ENCODE peak calls at places on chromosome 7, in ten cellular contexts. H, Z, J, A, P, E, R, U, L and C are unnamed samples.

GRCh38 chr7:38675500-38676106 is 44.4 kb upstream of the AMPH start:
- DNase-seq in R (no peak), P (no peak), L (no peak), Z (no peak), A (no peak), U (no peak), J (no peak), H (no peak), E (peak), C (peak)

GRCh38 chr7:36670585-36671431 is 53.5 kb downstream of the AOAH start:
- DNase-seq in H (no peak), A (peak), U (peak), L (peak), Z (peak), E (peak), J (peak), P (peak), R (peak), C (no peak)

GRCh38 chr7:113945018-113945938 is 26.5 kb upstream of the PPP1R3A start:
- DNase-seq in L (no peak), A (no peak), P (no peak), Z (no peak), E (no peak), R (no peak), J (no peak), H (no peak), U (no peak), C (no peak)

GRCh38 chr7:110909102-110909501 is 181.8 kb upstream of the LRRN3 start:
- DNase-seq in J (no peak), U (no peak), E (no peak), Z (no peak), A (no peak), H (no peak), P (peak), L (peak), R (peak), C (no peak)

GRCh38 chr7:98282727-98283126 is 1.2 kb downstream of the BRI3 start:
- DNase-seq in H (no peak), L (no peak), P (peak), Z (no peak), J (no peak), R (no peak), A (no peak), E (no peak), U (no peak), C (no peak)

GRCh38 chr7:73901823-73902597 is 41.1 kb downstream of the TMEM270 start:
- DNase-seq in P (no peak), R (no peak), H (peak), E (peak), J (no peak), L (no peak), U (no peak), Z (no peak), A (no peak), C (no peak)

GRCh38 chr7:97179454-97180104 is 62.1 kb downstream of the SDHAF3 start:
- DNase-seq in H (no peak), J (no peak), Z (peak), A (peak), E (peak), L (peak), R (peak), U (peak), P (peak), C (no peak)

GRCh38 chr7:1664711-1665591 is 5.1 kb upstream of the ELFN1 start:
- DNase-seq in H (peak), P (peak), J (peak), E (peak), U (no peak), R (peak), Z (peak), A (peak), L (peak), C (no peak)

GRCh38 chr7:140176271-140176701 is 497 bp downstream of the KDM7A start:
- DNase-seq in A (no peak), P (no peak), E (peak), R (no peak), L (no peak), Z (no peak), J (no peak), U (no peak), H (no peak), C (no peak)

GRCh38 chr7:126658684-126659083 is 594.1 kb downstream of the GRM8 start:
- DNase-seq in J (no peak), A (no peak), H (no peak), P (no peak), Z (no peak), L (no peak), R (no peak), E (peak), U (no peak), C (no peak)

GRCh38 chr7:3575753-3576531 is 274.9 kb downstream of the SDK1 start:
- DNase-seq in Z (no peak), H (no peak), A (peak), P (no peak), J (no peak), R (no peak), E (no peak), U (no peak), L (peak), C (no peak)

GRCh38 chr7:111729483-111729882 is 167.2 kb upstream of the IMMP2L start:
- DNase-seq in Z (no peak), U (no peak), H (no peak), P (no peak), L (no peak), R (no peak), A (no peak), E (peak), J (no peak), C (no peak)

GRCh38 chr7:16728811-16729210 is 24.7 kb upstream of the TSPAN13 start:
- DNase-seq in U (no peak), R (no peak), E (no peak), A (no peak), Z (no peak), H (no peak), L (no peak), P (no peak), J (no peak), C (no peak)

GRCh38 chr7:81491573-81491972 is 278.3 kb downstream of the HGF start:
- DNase-seq in E (no peak), P (no peak), A (no peak), Z (no peak), R (no peak), U (no peak), H (no peak), J (no peak), L (no peak), C (no peak)

GRCh38 chr7:50068850-50069551 is 24.0 kb downstream of the ZPBP start:
- DNase-seq in P (no peak), L (no peak), J (no peak), A (peak), Z (no peak), E (peak), U (peak), H (no peak), R (peak), C (no peak)

GRCh38 chr7:151721694-151722093 is 155.2 kb downstream of the PRKAG2 start:
- DNase-seq in R (no peak), Z (no peak), H (no peak), J (no peak), A (no peak), L (no peak), U (no peak), P (no peak), E (no peak), C (no peak)

GRCh38 chr7:99409814-99410213 is 1.0 kb downstream of the BUD31 start:
- DNase-seq in J (no peak), L (no peak), U (no peak), R (no peak), H (no peak), A (no peak), E (no peak), Z (peak), P (no peak), C (no peak)
- H3K27ac ChIP-seq in J (peak), L (peak), U (peak), R (peak), H (peak), A (peak), E (peak), Z (peak), P (peak), C (peak)

DNA sequence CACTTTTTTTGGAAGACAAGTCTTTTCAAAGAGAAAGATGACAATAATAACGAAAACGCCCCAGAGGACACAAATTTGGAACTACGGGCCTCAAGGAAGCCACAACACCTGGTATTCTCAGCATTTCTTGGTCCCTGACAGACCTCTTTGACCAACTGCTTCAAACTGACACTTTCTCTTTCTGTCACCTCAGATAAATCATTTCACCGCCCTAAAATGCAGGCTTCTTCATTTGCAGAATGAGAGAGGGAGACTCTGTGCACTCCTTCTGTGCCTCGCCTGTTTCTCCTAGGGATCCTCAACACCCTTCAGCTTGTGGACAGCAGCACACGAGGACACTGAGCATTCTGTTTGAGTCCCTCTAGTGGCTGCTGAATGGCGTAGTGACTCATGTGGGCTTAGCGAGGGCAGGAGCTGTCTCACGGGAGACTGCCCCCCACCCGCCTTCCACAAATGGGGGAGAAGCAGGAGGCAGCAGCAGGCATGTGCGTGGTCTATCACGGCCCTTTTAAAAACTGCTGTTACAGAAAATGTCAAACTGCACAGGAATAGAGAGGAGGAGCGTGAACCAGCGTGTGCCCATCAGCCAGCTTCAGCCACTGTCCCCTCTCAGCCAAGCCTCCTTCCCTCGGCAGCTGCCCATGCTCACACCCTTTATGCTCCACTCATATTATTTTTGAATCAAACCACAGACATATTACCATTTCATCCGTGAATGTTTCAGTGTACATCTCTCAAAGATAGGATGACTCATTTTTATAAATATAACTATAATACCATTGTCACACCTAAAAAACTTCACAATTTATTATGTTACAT is 41.4 kb downstream of the GSDME start:
- DNase-seq in A (no peak), U (peak), R (no peak), Z (peak), H (no peak), P (peak), J (peak), L (peak), E (peak), C (peak)
- TF ChIP-seq POLR2AphosphoS5 in A (no peak), U (no peak), R (no peak), Z (no peak), H (no peak), P (no peak), J (no peak), L (no peak), E (no peak), C (no peak)

DNA sequence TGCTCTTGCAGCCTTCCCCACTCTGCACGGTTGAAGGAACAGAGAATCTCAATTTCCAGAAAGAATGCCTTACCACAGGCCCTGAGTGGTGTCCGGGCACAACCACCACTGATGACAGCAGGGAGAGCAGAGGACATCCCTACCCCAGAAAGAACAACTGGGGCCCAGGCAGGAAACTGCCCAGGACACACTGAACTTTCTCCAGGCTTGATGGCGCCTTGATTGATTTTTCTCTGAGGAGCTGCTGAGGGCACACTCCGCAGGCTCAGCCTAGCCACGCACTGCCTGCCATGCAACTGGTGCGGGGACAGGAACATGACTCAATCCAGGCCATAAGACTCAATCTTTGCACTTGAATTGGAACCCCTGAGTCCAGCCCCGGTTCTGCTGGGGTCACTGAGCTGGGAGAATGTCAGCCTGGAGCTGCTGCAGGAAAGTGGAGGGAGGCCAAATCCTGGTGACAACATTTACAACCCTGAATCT is 5.9 kb downstream of the AKR1B1 start:
- DNase-seq in L (no peak), A (no peak), R (no peak), P (no peak), U (no peak), J (no peak), H (no peak), E (no peak), Z (no peak), C (no peak)
- H3K27ac ChIP-seq in L (no peak), A (peak), R (no peak), P (no peak), U (no peak), J (no peak), H (peak), E (no peak), Z (no peak), C (peak)

GRCh38 chr7:135183478-135183877 is 13.0 kb upstream of the CYREN start:
- DNase-seq in Z (no peak), R (no peak), P (no peak), U (no peak), J (no peak), A (no peak), L (no peak), H (no peak), E (no peak), C (no peak)
- TF ChIP-seq POLR2AphosphoS5 in Z (no peak), R (no peak), P (no peak), U (no peak), J (no peak), A (no peak), L (no peak), H (no peak), E (no peak), C (no peak)

GRCh38 chr7:5397657-5398237 is 25.9 kb downstream of the TNRC18 start:
- DNase-seq in A (no peak), Z (peak), R (peak), P (no peak), L (no peak), J (no peak), E (no peak), U (no peak), H (no peak), C (no peak)
- H3K27ac ChIP-seq in A (peak), Z (peak), R (peak), P (no peak), L (no peak), J (no peak), E (no peak), U (peak), H (peak), C (peak)

GRCh38 chr7:105808209-105808608 is 68.2 kb downstream of the ATXN7L1 start:
- DNase-seq in R (no peak), J (no peak), U (no peak), A (no peak), Z (no peak), H (no peak), E (no peak), P (no peak), L (no peak), C (no peak)

GRCh38 chr7:105808703-105809590 is 67.5 kb downstream of the ATXN7L1 start:
- DNase-seq in U (no peak), H (no peak), Z (peak), J (no peak), R (no peak), L (no peak), E (no peak), P (peak), A (peak), C (no peak)

GRCh38 chr7:105807363-105807762 is 69.0 kb downstream of the ATXN7L1 start:
- DNase-seq in P (no peak), E (no peak), J (no peak), U (no peak), A (no peak), Z (no peak), L (no peak), R (no peak), H (no peak), C (no peak)

GRCh38 chr7:105805619-105806018 is 70.8 kb downstream of the ATXN7L1 start:
- DNase-seq in E (peak), R (no peak), J (peak), L (no peak), Z (no peak), A (no peak), H (no peak), U (no peak), P (no peak), C (no peak)

DNA sequence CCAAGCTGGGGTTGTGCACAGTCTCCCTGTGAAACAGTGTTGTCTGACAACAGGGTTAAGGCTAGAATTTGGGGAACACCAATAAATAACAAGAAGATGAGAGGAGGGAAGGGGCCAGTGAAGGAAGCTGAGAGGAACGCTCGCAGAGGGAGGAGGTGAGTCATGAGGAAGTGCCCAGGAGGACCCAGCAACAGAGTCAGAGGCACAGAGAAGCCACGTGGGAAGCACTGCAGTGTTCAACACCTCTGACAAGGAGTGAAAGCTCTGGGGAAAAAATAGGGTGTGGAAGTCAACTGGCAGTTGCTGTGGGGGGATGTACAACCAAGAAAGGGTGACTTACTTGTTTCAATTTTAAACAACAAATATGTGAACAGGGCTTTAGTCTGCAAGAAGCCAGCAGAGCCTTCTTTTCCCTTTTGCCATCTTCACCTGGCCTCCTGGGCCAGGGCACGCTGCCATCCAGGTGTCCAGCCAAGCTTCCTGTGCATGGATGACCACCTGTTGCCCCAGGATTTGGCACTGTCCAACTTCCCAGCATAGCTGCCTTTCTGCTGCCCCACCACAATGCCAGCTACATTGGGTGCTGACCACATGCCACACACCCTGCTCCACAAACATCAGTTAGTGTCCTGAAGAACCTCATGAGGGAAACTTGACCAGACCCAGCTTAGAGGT is 69.7 kb downstream of the ATXN7L1 start:
- DNase-seq in P (peak), E (peak), H (no peak), R (no peak), Z (peak), J (no peak), U (no peak), L (no peak), A (peak), C (no peak)
- TF ChIP-seq POLR2AphosphoS5 in P (no peak), E (no peak), H (no peak), R (no peak), Z (no peak), J (no peak), U (no peak), L (no peak), A (no peak), C (no peak)

DNA sequence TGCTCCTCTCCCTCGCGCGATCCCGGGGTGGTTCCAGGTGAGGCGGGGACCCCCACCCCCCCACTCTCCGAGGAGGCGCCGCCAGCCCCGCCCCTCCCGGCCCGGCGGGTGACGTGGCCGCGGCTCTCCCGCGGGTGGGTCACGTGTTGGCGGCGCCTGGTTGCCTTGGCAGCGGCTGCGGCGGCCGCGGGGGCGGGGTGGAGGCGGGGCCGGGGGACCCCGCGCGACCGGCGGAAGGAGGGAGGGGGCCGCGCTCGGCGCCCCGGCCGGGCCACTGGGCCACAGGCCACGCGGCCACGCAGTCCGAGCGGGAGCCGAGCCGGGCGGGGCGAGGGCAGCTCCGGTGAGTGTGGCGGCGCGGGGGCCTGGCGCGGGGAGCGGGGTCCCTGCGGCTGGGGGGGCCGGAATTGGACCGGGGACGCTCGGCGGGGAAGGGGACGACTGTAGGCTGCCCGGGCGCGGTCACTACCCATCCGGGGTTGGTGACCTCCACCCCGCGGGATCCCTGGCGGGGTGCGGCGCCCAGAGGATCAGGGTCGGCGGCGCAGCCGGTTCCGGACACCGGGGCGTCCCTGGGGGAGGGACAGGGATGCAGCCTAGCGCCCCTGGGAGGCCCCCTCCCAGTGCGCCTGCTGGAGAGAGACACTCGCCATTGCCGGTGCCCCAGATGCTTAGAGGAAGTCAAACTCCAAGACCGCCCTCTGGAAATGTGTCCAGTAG is at the start of gene ORAI2:
- DNase-seq in R (peak), A (peak), E (peak), Z (peak), H (peak), J (peak), L (no peak), U (no peak), P (peak), C (no peak)
- H3K27ac ChIP-seq in R (peak), A (peak), E (no peak), Z (peak), H (peak), J (no peak), L (no peak), U (peak), P (peak), C (peak)

GRCh38 chr7:143429770-143430698 is 13.2 kb upstream of the TAS2R60 start:
- DNase-seq in E (no peak), Z (no peak), J (no peak), U (no peak), A (no peak), R (no peak), P (peak), H (no peak), L (no peak), C (no peak)

GRCh38 chr7:143422033-143422432 is 13.4 kb upstream of the EPHA1 start:
- DNase-seq in H (no peak), E (no peak), A (no peak), L (no peak), R (no peak), Z (no peak), U (no peak), P (no peak), J (no peak), C (no peak)

GRCh38 chr7:143431109-143431508 is 12.1 kb upstream of the TAS2R60 start:
- DNase-seq in L (no peak), A (no peak), J (no peak), U (no peak), E (no peak), R (no peak), P (no peak), Z (no peak), H (no peak), C (no peak)

GRCh38 chr7:143426479-143427142 is 16.6 kb upstream of the TAS2R60 start:
- DNase-seq in H (no peak), R (no peak), Z (no peak), J (no peak), A (no peak), P (no peak), U (no peak), L (no peak), E (no peak), C (no peak)
- TF ChIP-seq POLR2AphosphoS5 in H (no peak), R (no peak), Z (no peak), J (no peak), A (no peak), P (no peak), U (no peak), L (no peak), E (no peak), C (no peak)